ENCODE peak calls at places on chromosomes 2 and 18, in five cellular contexts. D, T, Y, A and S are unnamed samples.

GRCh38 chr18:22285299-22286140 is 116.1 kb downstream of the GATA6 start:
- DNase-seq in A (no peak), D (no peak), T (no peak), Y (no peak), S (no peak)

GRCh38 chr2:79984476-79984875 is 320.1 kb downstream of the LRRTM1 start:
- DNase-seq in A (no peak), Y (no peak), D (peak; percentile 15), T (no peak), S (no peak)

GRCh38 chr2:182132605-182133004 is 147.0 kb downstream of the PPP1R1C start:
- DNase-seq in A (no peak), Y (no peak), T (no peak), D (peak; percentile 61), S (no peak)

GRCh38 chr2:36441816-36442215 is 86.2 kb downstream of the CRIM1 start:
- DNase-seq in Y (no peak), T (no peak), A (no peak), D (peak; percentile 94), S (no peak)

GRCh38 chr18:73728657-73729056 is 419.0 kb downstream of the FBXO15 start:
- DNase-seq in A (no peak), D (no peak), T (no peak), Y (no peak), S (no peak)

GRCh38 chr18:13103366-13103765 is 112.2 kb downstream of the CEP192 start:
- DNase-seq in Y (no peak), A (no peak), T (no peak), D (no peak), S (no peak)

GRCh38 chr2:102439065-102439695 is 16.2 kb downstream of the IL18RAP start:
- DNase-seq in D (peak; percentile 71), A (no peak), T (no peak), Y (peak; percentile 41), S (no peak)

GRCh38 chr2:64675860-64676259 is 22.1 kb upstream of the SERTAD2 start:
- DNase-seq in D (no peak), Y (no peak), A (no peak), T (no peak), S (no peak)

GRCh38 chr18:9173770-9174233 is 37.2 kb downstream of the ANKRD12 start:
- DNase-seq in T (peak; percentile 21), Y (no peak), A (no peak), D (no peak), S (no peak)

GRCh38 chr2:75450068-75450467 is 110.7 kb downstream of the EVA1A start:
- DNase-seq in A (no peak), T (no peak), D (no peak), Y (no peak), S (no peak)

GRCh38 chr2:221125691-221126090 is 446.4 kb downstream of the EPHA4 start:
- DNase-seq in T (no peak), A (no peak), Y (no peak), D (no peak), S (no peak)

GRCh38 chr2:29249666-29250253 is 134.5 kb downstream of the CLIP4 start:
- DNase-seq in D (no peak), A (no peak), T (no peak), Y (no peak), S (no peak)

GRCh38 chr18:2617974-2618373 is 37.6 kb upstream of the SMCHD1 start:
- DNase-seq in D (no peak), T (no peak), A (no peak), Y (no peak), S (no peak)

GRCh38 chr2:121293450-121294325 is 8.7 kb upstream of the TFCP2L1 start:
- DNase-seq in D (no peak), A (peak; percentile 61), Y (no peak), T (no peak), S (peak; percentile 84)

GRCh38 chr2:215912299-215912842 is 101.0 kb downstream of the MREG start:
- DNase-seq in A (no peak), T (no peak), D (no peak), Y (no peak), S (no peak)

GRCh38 chr2:225073198-225073597 is 30.9 kb upstream of the DOCK10 start:
- DNase-seq in Y (no peak), T (no peak), A (no peak), D (no peak), S (no peak)

DNA sequence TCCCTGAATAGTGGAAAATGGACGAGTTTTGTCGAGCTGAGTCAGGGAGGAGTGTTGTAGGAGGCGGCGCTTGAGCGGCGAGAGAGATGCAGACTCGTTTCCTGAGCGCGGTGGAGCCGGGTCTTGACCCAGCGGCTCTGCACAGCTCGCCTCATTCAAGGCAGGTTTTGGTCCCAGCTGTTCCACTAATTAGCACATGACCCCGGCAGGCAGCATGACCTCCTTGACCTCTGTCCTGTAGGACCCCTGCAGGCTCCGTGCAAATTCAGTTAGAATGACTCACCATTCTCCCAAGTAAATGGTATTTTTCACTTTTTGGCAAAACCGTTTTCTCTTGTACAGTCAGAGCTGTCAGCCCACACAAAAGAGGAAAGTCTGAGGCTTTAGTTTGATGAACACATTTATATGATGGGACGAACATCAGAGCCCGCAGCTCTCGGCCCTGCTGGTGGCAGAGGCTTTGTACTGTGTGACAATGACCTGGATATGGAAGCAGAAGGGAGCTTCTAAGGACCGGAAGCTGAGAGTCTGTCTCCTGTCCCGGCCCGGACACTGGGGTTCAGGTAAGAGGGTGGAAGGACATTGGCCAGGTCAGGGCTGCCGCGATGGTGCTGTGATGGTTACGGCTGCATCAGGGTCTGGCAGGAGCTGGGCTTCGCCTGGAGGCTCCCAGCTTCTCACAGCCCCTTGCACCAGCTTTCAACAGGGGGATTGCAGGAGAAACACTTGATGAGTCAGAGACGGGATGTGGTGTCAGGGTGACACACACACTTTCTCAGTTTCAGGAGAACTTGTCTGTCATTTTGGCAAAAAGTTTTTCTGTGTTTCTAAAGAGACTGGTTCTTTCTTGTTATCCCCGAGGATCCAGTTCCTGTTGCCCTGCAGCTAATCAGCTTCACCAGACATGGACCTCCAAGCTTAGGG is 29.9 kb upstream of the ALKAL2 start:
- DNase-seq in Y (peak; percentile 1), T (peak; percentile 44), D (peak; percentile 40), A (no peak), S (no peak)
- TF ChIP-seq CTCF in Y (no peak), T (no peak), D (no peak), A (no peak), S (no peak)

GRCh38 chr18:49250819-49251388 is 209.5 kb downstream of the DYM start:
- DNase-seq in Y (no peak), T (no peak), A (no peak), D (peak; percentile 50), S (no peak)
- TF ChIP-seq CTCF in Y (peak; percentile 57), T (peak; percentile 34), A (peak; percentile 41), D (peak; percentile 52), S (no peak)

DNA sequence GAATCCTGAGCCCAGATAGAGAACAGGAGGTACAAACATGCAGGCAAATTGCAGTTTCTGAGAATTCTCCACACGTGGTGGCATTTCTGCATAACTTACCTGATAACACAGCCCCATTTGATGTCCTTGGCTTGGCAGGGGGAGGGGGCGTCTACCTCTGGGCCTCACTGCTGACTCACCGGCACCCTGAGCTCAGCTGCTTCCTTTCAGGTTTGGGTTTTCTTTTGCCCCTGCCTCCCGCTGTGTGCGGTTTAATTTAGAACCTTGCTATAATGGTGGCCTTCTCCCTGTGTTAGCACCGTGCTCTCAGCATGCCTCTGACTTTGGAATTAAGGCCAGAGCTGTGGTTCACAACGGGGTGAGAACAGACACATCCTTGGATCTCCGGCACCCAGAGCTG is 4.4 kb downstream of the CTIF start:
- DNase-seq in A (no peak), T (no peak), D (no peak), Y (no peak), S (no peak)
- TF ChIP-seq CTCF in A (no peak), T (no peak), D (no peak), Y (no peak), S (no peak)

GRCh38 chr2:113050921-113051895 is 1.5 kb downstream of the IL36B start:
- DNase-seq in T (no peak), A (no peak), D (no peak), Y (no peak), S (no peak)
- TF ChIP-seq CTCF in T (no peak), A (no peak), D (no peak), Y (no peak), S (no peak)

DNA sequence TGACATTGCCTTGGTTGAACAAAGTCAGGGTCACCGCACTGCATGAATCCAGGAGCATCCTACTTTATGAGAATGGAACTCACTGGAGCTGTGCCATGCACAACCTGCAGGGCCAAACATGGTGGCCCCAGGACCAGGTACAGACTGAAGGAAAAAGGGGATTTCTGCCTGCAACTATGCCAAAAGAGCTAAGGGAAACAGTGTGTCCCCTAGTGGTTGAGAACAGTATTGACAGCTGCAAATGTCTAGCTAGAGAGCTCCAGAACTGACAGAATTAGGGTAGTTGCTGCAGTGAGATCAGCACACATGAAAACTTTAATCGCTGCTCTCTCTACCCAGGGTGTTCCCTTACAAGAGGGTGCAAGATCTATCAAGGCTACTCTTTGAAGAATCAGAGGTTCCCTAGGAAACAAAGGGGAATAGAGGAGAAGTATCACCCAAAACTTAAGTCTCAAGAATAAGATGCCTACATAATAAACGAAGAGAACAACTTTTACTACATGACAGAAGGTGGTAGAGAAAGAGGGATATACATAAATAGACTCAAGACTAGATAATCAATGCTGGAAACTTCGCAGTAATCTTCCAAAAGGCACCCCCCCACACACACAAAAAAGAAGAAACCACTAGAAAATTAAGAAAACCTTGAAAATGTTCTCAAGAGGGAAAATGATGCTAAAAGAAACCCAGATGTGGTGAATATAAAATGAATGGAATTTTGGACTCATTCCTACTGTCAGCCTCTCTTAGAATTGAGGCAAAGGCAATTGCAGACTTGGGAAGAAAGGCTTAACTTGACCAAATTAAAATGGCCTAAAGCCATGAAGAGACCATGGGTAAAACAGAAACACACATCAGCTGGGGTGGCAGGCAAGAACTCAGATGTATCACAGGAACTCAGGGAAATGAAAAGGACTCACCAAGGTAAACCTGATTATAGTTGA is 43.7 kb upstream of the IHH start:
- DNase-seq in T (peak; percentile 63), D (peak; percentile 39), Y (no peak), A (no peak), S (no peak)
- TF ChIP-seq CTCF in T (peak; percentile 75), D (peak; percentile 73), Y (peak; percentile 93), A (peak; percentile 76), S (peak; percentile 65)

DNA sequence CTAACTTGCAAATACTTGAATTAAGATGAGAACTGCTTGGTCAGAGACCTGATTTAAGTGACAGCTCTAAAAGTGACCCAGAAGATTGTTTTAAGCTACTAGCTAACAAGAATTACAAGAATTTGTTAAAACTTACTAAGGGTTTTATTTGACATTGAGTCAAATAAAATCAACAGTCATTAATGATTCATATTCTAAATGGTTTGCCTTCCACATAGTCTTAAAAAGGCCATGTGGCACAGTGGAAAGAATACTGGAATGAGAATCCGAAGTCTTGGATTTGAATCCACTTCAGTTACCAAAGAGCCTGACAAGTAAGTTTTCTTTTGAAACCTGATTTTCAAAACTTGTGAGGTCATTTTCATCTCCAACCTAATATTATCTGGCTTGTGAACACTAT is 489.3 kb downstream of the ADCYAP1 start:
- DNase-seq in T (no peak), A (no peak), Y (no peak), D (no peak), S (no peak)
- TF ChIP-seq CTCF in T (no peak), A (no peak), Y (no peak), D (no peak), S (no peak)

DNA sequence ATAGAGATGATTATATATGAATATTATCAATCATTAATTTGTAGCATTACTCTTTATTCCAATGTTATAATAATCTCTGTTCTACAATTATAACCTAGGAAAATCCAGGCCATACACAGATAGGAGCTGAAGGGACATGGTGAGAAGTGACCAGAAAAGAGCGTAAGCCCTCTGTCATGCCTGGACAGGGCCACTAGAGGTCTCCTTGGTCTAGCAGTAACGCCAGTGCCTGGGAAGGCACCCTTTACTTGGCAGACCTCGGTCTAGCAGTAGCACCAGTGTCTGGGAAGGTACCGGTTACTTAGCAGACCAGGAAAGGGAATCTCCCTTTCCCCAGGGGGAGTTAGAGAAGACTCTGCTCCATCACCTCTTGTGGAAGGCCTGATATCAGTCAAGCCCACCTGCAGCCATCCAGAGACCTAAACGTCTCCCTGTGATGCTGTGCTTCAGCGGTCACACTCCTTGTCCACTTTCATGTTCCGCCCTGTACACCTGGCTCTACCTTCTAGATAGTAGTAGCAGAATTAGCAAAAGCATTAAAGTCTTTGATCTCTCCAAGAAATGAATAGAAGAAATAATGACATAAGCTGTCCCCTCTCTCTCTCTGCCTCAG is 447.5 kb upstream of the FSIP2 start:
- DNase-seq in D (peak; percentile 41), Y (no peak), T (no peak), A (no peak), S (peak; percentile 68)
- TF ChIP-seq CTCF in D (peak; percentile 46), Y (peak; percentile 66), T (peak; percentile 70), A (peak; percentile 24), S (no peak)